ENCODE peak calls at places on chromosome 18, in four cellular contexts. One of them, this sample, is unnamed.

GRCh38 chr18:59631583-59632181 is 65.5 kb downstream of the CCBE1 start:
- DNase-seq in naive thymus-derived CD4-positive, alpha-beta T cell: no peak
- DNase-seq in breast epithelium: no peak
- DNase-seq in pancreas: no peak
- DNase-seq in this sample: no peak

GRCh38 chr18:36441426-36441870 is 143.9 kb downstream of the FHOD3 start:
- DNase-seq in pancreas: no peak
- DNase-seq in breast epithelium: no peak
- DNase-seq in naive thymus-derived CD4-positive, alpha-beta T cell: no peak
- DNase-seq in this sample: no peak

GRCh38 chr18:33114749-33115148 is 325.8 kb downstream of the CCDC178 start:
- DNase-seq in naive thymus-derived CD4-positive, alpha-beta T cell: no peak
- DNase-seq in pancreas: no peak
- DNase-seq in breast epithelium: no peak
- DNase-seq in this sample: no peak

GRCh38 chr18:58316943-58317342 is 272.9 kb downstream of the NEDD4L start:
- DNase-seq in pancreas: no peak
- DNase-seq in naive thymus-derived CD4-positive, alpha-beta T cell: peak; percentile 32
- DNase-seq in breast epithelium: no peak
- DNase-seq in this sample: no peak

GRCh38 chr18:8744656-8745055 is 39.3 kb downstream of the MTCL1 start:
- DNase-seq in breast epithelium: no peak
- DNase-seq in pancreas: no peak
- DNase-seq in naive thymus-derived CD4-positive, alpha-beta T cell: peak; percentile 63
- DNase-seq in this sample: no peak

GRCh38 chr18:6683112-6683876 is 46.2 kb upstream of the ARHGAP28 start:
- DNase-seq in naive thymus-derived CD4-positive, alpha-beta T cell: no peak
- DNase-seq in pancreas: no peak
- DNase-seq in breast epithelium: no peak
- DNase-seq in this sample: no peak

GRCh38 chr18:10049721-10050120 is 135.9 kb downstream of the VAPA start:
- DNase-seq in pancreas: no peak
- DNase-seq in naive thymus-derived CD4-positive, alpha-beta T cell: no peak
- DNase-seq in breast epithelium: no peak
- DNase-seq in this sample: no peak

GRCh38 chr18:24674236-24675004 is 214.0 kb downstream of the HRH4 start:
- DNase-seq in breast epithelium: no peak
- DNase-seq in naive thymus-derived CD4-positive, alpha-beta T cell: no peak
- DNase-seq in pancreas: no peak
- DNase-seq in this sample: no peak

GRCh38 chr18:57841568-57841967 is 38.5 kb upstream of the ATP8B1 start:
- DNase-seq in breast epithelium: no peak
- DNase-seq in pancreas: no peak
- DNase-seq in naive thymus-derived CD4-positive, alpha-beta T cell: no peak
- DNase-seq in this sample: no peak

GRCh38 chr18:35410561-35410960 is 33.4 kb upstream of the ZNF396 start:
- DNase-seq in naive thymus-derived CD4-positive, alpha-beta T cell: no peak
- DNase-seq in breast epithelium: no peak
- DNase-seq in pancreas: no peak
- DNase-seq in this sample: no peak

GRCh38 chr18:9898792-9899549 is 13.2 kb downstream of the TXNDC2 start:
- DNase-seq in breast epithelium: no peak
- DNase-seq in pancreas: no peak
- DNase-seq in naive thymus-derived CD4-positive, alpha-beta T cell: no peak
- DNase-seq in this sample: no peak

GRCh38 chr18:11506871-11507270 is 102.5 kb upstream of the SLC35G4 start:
- DNase-seq in pancreas: no peak
- DNase-seq in naive thymus-derived CD4-positive, alpha-beta T cell: no peak
- DNase-seq in breast epithelium: no peak
- DNase-seq in this sample: no peak

GRCh38 chr18:3816601-3817363 is 366.8 kb downstream of the TGIF1 start:
- DNase-seq in naive thymus-derived CD4-positive, alpha-beta T cell: no peak
- DNase-seq in pancreas: no peak
- DNase-seq in breast epithelium: no peak
- DNase-seq in this sample: peak; percentile 93

GRCh38 chr18:58856881-58857280 is 7.8 kb upstream of the ZNF532 start:
- DNase-seq in breast epithelium: no peak
- DNase-seq in pancreas: no peak
- DNase-seq in naive thymus-derived CD4-positive, alpha-beta T cell: no peak
- DNase-seq in this sample: peak; percentile 43

GRCh38 chr18:22844184-22844583 is 88.9 kb upstream of the RBBP8 start:
- DNase-seq in breast epithelium: no peak
- DNase-seq in naive thymus-derived CD4-positive, alpha-beta T cell: no peak
- DNase-seq in pancreas: no peak
- DNase-seq in this sample: no peak

GRCh38 chr18:3246636-3247242 is 862 bp upstream of the MYL12A start:
- DNase-seq in naive thymus-derived CD4-positive, alpha-beta T cell: peak; percentile 21
- DNase-seq in pancreas: peak; percentile 67
- DNase-seq in breast epithelium: no peak
- DNase-seq in this sample: no peak

GRCh38 chr18:5519448-5520362 is 24.1 kb downstream of the EPB41L3 start:
- DNase-seq in naive thymus-derived CD4-positive, alpha-beta T cell: no peak
- DNase-seq in pancreas: no peak
- DNase-seq in breast epithelium: no peak
- DNase-seq in this sample: no peak

GRCh38 chr18:23401400-23402347 is 51.4 kb upstream of the RIOK3 start:
- DNase-seq in pancreas: no peak
- DNase-seq in breast epithelium: no peak
- DNase-seq in naive thymus-derived CD4-positive, alpha-beta T cell: no peak
- DNase-seq in this sample: peak; percentile 38

GRCh38 chr18:48308027-48308635 is 101.1 kb downstream of the ZBTB7C start:
- DNase-seq in pancreas: no peak
- DNase-seq in breast epithelium: peak; percentile 66
- DNase-seq in naive thymus-derived CD4-positive, alpha-beta T cell: no peak
- DNase-seq in this sample: no peak

DNA sequence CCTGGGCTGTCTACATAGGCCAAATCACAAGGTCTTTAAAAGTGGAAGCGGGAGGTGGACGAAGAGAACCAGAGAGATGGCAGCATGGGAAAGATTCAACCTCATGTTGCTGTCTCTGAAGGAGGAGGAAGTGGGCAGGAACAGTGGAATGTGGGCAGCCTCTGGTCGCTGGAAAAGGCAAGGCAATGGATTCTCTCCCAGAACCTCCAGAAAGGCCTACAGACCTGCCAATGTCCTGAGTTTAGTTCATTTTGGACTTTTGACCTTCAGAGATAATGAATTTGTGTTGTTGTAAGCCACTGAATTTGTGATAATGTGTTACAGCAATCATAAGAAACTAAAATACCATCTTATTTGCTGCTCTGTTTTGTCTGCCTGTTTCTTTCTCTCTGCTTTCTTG is 122.5 kb downstream of the RNF152 start:
- DNase-seq in naive thymus-derived CD4-positive, alpha-beta T cell: no peak
- DNase-seq in breast epithelium: no peak
- DNase-seq in pancreas: no peak
- DNase-seq in this sample: no peak
- H3K27ac ChIP-seq in naive thymus-derived CD4-positive, alpha-beta T cell: no peak overlapping the region
- H3K27ac ChIP-seq in breast epithelium: no peak overlapping the region
- H3K27ac ChIP-seq in pancreas: no peak overlapping the region
- H3K27ac ChIP-seq in this sample: no peak overlapping the region

GRCh38 chr18:30409120-30409519 is 633.4 kb downstream of the DSC3 start:
- DNase-seq in breast epithelium: no peak
- DNase-seq in pancreas: no peak
- DNase-seq in naive thymus-derived CD4-positive, alpha-beta T cell: no peak
- DNase-seq in this sample: no peak
- H3K4me3 ChIP-seq in breast epithelium: no peak overlapping the region
- H3K4me3 ChIP-seq in pancreas: no peak overlapping the region
- H3K4me3 ChIP-seq in naive thymus-derived CD4-positive, alpha-beta T cell: no peak overlapping the region
- H3K4me3 ChIP-seq in this sample: no peak overlapping the region

DNA sequence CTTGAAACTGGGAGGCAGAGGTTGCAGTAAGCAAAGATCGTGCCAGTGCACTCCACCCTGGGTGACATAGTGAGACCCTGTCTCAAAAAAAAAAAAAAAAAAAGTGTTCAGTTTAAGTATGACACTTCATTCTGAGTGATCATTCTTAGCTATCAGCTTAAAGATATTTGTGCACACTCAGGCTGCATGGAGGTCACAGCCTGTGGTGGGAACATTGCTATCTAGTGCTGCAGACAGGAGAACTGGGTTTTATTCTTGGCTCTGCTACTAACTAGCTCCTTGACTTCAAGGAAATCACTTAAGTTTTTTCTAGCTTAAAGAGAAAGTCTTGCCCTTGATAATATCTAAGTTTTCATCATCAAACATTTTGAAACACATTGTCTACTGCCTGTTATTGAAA is 391.3 kb upstream of the CDH7 start:
- DNase-seq in breast epithelium: no peak
- DNase-seq in naive thymus-derived CD4-positive, alpha-beta T cell: no peak
- DNase-seq in pancreas: no peak
- DNase-seq in this sample: no peak
- H3K27ac ChIP-seq in breast epithelium: no peak overlapping the region
- H3K27ac ChIP-seq in naive thymus-derived CD4-positive, alpha-beta T cell: no peak overlapping the region
- H3K27ac ChIP-seq in pancreas: no peak overlapping the region
- H3K27ac ChIP-seq in this sample: no peak overlapping the region

GRCh38 chr18:13625355-13625754 is 101.0 kb downstream of the FAM210A start:
- DNase-seq in naive thymus-derived CD4-positive, alpha-beta T cell: no peak
- DNase-seq in breast epithelium: no peak
- DNase-seq in pancreas: no peak
- DNase-seq in this sample: no peak

GRCh38 chr18:13625843-13626543 is 100.4 kb downstream of the FAM210A start:
- DNase-seq in pancreas: no peak
- DNase-seq in breast epithelium: no peak
- DNase-seq in naive thymus-derived CD4-positive, alpha-beta T cell: no peak
- DNase-seq in this sample: no peak

GRCh38 chr18:13623871-13624270 is 102.5 kb downstream of the FAM210A start:
- DNase-seq in naive thymus-derived CD4-positive, alpha-beta T cell: no peak
- DNase-seq in pancreas: no peak
- DNase-seq in breast epithelium: no peak
- DNase-seq in this sample: no peak

GRCh38 chr18:13623348-13623747 is 103.0 kb downstream of the FAM210A start:
- DNase-seq in naive thymus-derived CD4-positive, alpha-beta T cell: no peak
- DNase-seq in breast epithelium: no peak
- DNase-seq in pancreas: no peak
- DNase-seq in this sample: no peak

DNA sequence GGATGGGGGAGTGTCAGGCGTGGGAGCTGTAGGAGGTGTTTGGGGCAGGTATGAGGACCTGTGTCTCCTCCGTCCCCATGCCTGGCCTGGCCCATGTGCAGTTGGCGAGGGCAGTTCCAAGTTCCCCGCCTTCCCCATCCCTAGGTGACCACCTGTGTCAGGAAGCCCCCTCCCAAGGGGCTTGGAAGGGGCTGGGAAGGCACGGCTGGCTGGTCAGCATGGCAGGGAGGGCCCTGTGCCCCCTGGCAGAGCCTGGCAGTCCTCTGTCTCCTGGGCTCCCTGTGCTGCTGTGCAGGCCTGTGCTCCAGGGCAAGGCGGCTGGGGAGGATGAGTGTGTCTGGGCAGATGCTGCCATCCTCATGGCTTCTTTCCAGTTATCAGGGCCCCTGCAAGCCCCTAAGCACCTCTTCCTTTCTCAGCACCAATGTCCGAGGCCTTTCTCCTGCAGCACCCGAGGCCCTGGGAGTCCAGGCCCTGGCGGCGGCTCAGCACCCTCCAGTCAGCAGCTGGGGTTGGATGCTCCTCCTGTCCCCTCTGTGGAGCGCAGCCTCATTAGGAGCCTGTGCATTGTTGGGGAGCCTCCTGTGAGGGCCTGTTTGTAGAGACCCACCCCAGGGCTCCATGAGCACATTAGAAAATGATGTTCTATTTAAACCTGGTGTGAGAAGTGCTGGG is 101.7 kb downstream of the FAM210A start:
- DNase-seq in naive thymus-derived CD4-positive, alpha-beta T cell: no peak
- DNase-seq in breast epithelium: no peak
- DNase-seq in pancreas: no peak
- DNase-seq in this sample: no peak
- H3K4me3 ChIP-seq in naive thymus-derived CD4-positive, alpha-beta T cell: no peak overlapping the region
- H3K4me3 ChIP-seq in breast epithelium: no peak overlapping the region
- H3K4me3 ChIP-seq in pancreas: no peak overlapping the region
- H3K4me3 ChIP-seq in this sample: no peak overlapping the region

GRCh38 chr18:49648326-49648725 is 86.5 kb downstream of the LIPG start:
- DNase-seq in pancreas: no peak
- DNase-seq in breast epithelium: no peak
- DNase-seq in naive thymus-derived CD4-positive, alpha-beta T cell: no peak
- DNase-seq in this sample: no peak

GRCh38 chr18:49645836-49646235 is 84.0 kb downstream of the LIPG start:
- DNase-seq in pancreas: no peak
- DNase-seq in breast epithelium: peak; percentile 78
- DNase-seq in naive thymus-derived CD4-positive, alpha-beta T cell: no peak
- DNase-seq in this sample: no peak

GRCh38 chr18:49647496-49648168 is 85.8 kb downstream of the LIPG start:
- DNase-seq in pancreas: no peak
- DNase-seq in naive thymus-derived CD4-positive, alpha-beta T cell: no peak
- DNase-seq in breast epithelium: no peak
- DNase-seq in this sample: no peak

GRCh38 chr18:49645196-49645595 is 83.3 kb downstream of the LIPG start:
- DNase-seq in breast epithelium: no peak
- DNase-seq in pancreas: no peak
- DNase-seq in naive thymus-derived CD4-positive, alpha-beta T cell: no peak
- DNase-seq in this sample: no peak

DNA sequence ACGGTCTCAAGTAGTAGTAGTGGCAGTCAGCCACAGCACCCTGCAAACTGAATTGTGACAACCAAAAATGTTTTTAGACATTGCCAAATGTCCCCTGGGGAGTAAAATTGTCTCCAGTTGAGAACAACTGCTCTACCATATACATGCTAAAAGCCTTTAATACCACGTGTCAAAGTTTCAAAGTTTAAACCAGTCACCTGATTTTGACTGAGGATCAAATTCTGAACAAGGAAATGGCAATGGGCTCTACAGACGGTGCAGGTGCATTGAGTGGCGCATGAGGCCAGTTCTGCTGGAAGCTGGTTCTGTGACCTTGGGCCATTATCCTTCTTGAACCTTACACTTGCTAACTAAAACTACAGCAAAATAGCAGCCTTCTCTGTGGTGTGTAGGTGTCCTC is 85.0 kb downstream of the LIPG start:
- DNase-seq in breast epithelium: no peak
- DNase-seq in pancreas: no peak
- DNase-seq in naive thymus-derived CD4-positive, alpha-beta T cell: no peak
- DNase-seq in this sample: no peak
- H3K27ac ChIP-seq in breast epithelium: no peak overlapping the region
- H3K27ac ChIP-seq in pancreas: no peak overlapping the region
- H3K27ac ChIP-seq in naive thymus-derived CD4-positive, alpha-beta T cell: no peak overlapping the region
- H3K27ac ChIP-seq in this sample: no peak overlapping the region

This sample was measured in AG04450.